ENCODE peak calls at places on chromosomes 7 and 10, in four cellular contexts. E, Z, D and Y are unnamed samples.
A peak's percentile ranks its signal among the peaks of the same experiment; 100 is the strongest.

GRCh38 chr7:33669251-33669670 is 236.1 kb upstream of the BMPER start:
- DNase-seq in Z (no peak), D (no peak), E (no peak), Y (no peak)

GRCh38 chr10:48735836-48736390 is 51.2 kb downstream of the WDFY4 start:
- DNase-seq in E (no peak), D (no peak), Z (no peak), Y (no peak)

GRCh38 chr10:49751216-49751615 is 10.9 kb downstream of the OGDHL start:
- DNase-seq in D (no peak), Z (no peak), E (no peak), Y (no peak)

GRCh38 chr10:43140414-43140813 is 2.2 kb downstream of the CSGALNACT2 start:
- DNase-seq in Z (no peak), D (peak; percentile 46), E (no peak), Y (peak; percentile 69)

GRCh38 chr10:77628906-77629730 is 8.5 kb downstream of the KCNMA1 start:
- DNase-seq in Z (no peak), E (no peak), D (no peak), Y (no peak)

GRCh38 chr10:47340613-47341170 is 7.5 kb upstream of the RBP3 start:
- DNase-seq in D (no peak), E (no peak), Z (no peak), Y (peak; percentile 83)

GRCh38 chr10:76675951-76676587 is 961.5 kb downstream of the KCNMA1 start:
- DNase-seq in D (no peak), Z (no peak), E (no peak), Y (no peak)

GRCh38 chr7:142298631-142299030 is 40.8 kb upstream of the PRSS58 start:
- DNase-seq in D (no peak), Z (no peak), E (no peak), Y (no peak)

GRCh38 chr7:22338875-22339274 is 18.1 kb downstream of the RAPGEF5 start:
- DNase-seq in D (no peak), Z (no peak), E (no peak), Y (no peak)

GRCh38 chr10:62724465-62724864 is 80.1 kb upstream of the ADO start:
- DNase-seq in Z (no peak), D (no peak), E (peak; percentile 58), Y (no peak)

GRCh38 chr7:42972703-42973500 is 40.7 kb downstream of the MRPL32 start:
- DNase-seq in E (no peak), Z (no peak), D (no peak), Y (no peak)

GRCh38 chr10:3056280-3057037 is 10.9 kb upstream of the PFKP start:
- DNase-seq in D (no peak), Z (no peak), E (no peak), Y (no peak)

GRCh38 chr7:16061011-16061410 is 360.3 kb downstream of the CRPPA start:
- DNase-seq in D (no peak), E (no peak), Z (no peak), Y (no peak)

DNA sequence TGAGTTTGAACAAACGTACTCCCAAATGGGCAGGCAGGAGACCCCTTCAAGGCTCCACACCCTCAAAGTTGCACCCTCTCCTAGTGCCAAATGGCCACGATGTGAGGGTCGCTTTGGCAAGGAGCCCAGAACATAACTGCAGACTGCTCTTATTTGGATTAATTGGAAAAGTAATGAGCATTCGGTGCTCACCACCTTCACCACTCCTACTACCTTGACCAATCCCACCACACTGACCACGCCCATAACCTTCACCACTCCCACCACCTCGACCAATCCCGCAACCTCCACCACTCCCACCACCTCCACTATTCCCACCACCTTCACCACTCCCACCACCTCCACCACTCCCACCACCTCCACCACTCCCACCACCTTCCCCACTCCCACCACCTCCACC is 94.7 kb upstream of the PAX2 start:
- DNase-seq in Z (no peak), D (no peak), E (no peak), Y (no peak)
- TF ChIP-seq CTCF in Z (no peak), D (no peak), E (no peak), Y (no peak)

GRCh38 chr7:74655785-74656420 is 1.6 kb upstream of the GTF2I start:
- DNase-seq in D (no peak), E (no peak), Z (no peak), Y (no peak)

GRCh38 chr7:74655324-74655723 is 2.2 kb upstream of the GTF2I start:
- DNase-seq in D (no peak), Z (no peak), E (no peak), Y (no peak)

GRCh38 chr7:74656911-74657691 is 417 bp upstream of the GTF2I start:
- DNase-seq in Z (peak; percentile 98), D (peak; percentile 98), E (peak; percentile 100), Y (peak; percentile 94)

GRCh38 chr7:74657692-74658170 is at the start of gene GTF2I:
- DNase-seq in E (peak; percentile 80), D (no peak), Z (no peak), Y (peak; percentile 53)

GRCh38 chr7:74656421-74656910 is 1.1 kb upstream of the GTF2I start:
- DNase-seq in D (peak; percentile 40), Z (peak; percentile 57), E (peak; percentile 79), Y (no peak)
- TF ChIP-seq CTCF in D (peak; percentile 34), Z (peak; percentile 21), E (no peak), Y (peak; percentile 54)

GRCh38 chr7:47180268-47180826 is 401.6 kb downstream of the TNS3 start:
- DNase-seq in E (no peak), D (no peak), Z (peak; percentile 40), Y (peak; percentile 46)
- TF ChIP-seq CTCF in E (peak; percentile 69), D (peak; percentile 76), Z (peak; percentile 64), Y (peak; percentile 43)

GRCh38 chr7:97422046-97422445 is 304.5 kb downstream of the SDHAF3 start:
- DNase-seq in D (no peak), E (no peak), Z (no peak), Y (no peak)
- TF ChIP-seq CTCF in D (no peak), E (no peak), Z (no peak), Y (no peak)

GRCh38 chr7:93601363-93601762 is 26.8 kb upstream of the CALCR start:
- DNase-seq in D (no peak), E (no peak), Z (no peak), Y (no peak)
- TF ChIP-seq CTCF in D (no peak), E (no peak), Z (no peak), Y (no peak)

DNA sequence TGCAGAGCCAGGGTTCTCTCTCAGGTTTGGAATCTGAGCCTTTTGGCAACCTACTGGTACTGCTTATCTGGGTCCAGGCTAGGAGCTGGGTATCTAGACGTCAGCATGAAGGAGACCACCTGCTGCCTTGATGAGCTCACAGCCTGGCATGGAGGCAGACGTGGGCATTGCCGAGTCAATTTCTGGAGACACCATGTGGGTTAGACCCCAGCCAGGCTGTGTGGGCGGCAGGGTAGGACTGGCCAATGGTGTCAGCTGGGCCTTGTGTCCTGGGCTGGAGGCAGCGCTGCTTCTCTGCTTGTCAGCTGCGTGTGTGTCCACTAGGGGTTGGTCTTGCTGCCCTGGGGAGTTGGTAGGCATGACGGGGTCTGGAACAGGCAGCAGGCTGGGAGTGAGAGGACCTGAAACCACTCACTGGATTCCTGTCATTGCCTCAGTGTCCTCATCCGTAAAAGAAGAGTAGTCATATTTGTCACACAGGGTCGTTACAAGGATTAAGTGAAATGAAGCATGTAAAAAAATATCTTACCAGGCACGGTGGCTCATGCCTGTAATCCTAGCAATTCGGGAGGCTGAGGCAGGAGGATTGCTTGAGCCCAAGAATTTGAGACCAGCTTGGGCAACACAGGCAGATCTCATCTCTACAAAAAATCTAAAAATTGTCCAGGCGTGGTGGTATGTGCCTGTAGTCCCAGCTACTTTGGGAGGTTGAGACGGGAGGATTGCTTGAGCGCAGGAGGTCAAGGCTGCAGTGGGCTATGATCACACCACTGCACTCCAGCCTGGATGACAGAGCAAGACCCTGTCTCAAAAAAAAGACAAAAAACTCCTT is 31.7 kb upstream of the ANKRD2 start:
- DNase-seq in D (no peak), Z (no peak), E (no peak), Y (no peak)
- TF ChIP-seq CTCF in D (no peak), Z (no peak), E (no peak), Y (no peak)

GRCh38 chr7:3695602-3696001 is 394.6 kb downstream of the SDK1 start:
- DNase-seq in D (no peak), Z (no peak), E (no peak), Y (no peak)
- TF ChIP-seq CTCF in D (no peak), Z (peak; percentile 28), E (no peak), Y (no peak)

GRCh38 chr10:27724287-27724686 is 21.3 kb downstream of the MKX start:
- DNase-seq in E (no peak), D (no peak), Z (no peak), Y (no peak)
- TF ChIP-seq CTCF in E (no peak), D (peak; percentile 3), Z (no peak), Y (no peak)

GRCh38 chr10:88091490-88092061 is 228.2 kb downstream of the PTEN start:
- DNase-seq in Z (no peak), D (peak; percentile 78), E (no peak), Y (peak; percentile 62)
- TF ChIP-seq CTCF in Z (no peak), D (no peak), E (no peak), Y (no peak)